ENCODE peak calls at places on chromosomes 7 and 10, in four cellular contexts. One of them, this sample, is unnamed. For H3K36me3, the result is how much of the 10 kb centered on the place peaks cover.

GRCh38 chr7:43954524-43955228 is 28.4 kb downstream of the UBE2D4 start:
- DNase-seq in breast epithelium: no peak
- DNase-seq in HCT116: peak
- DNase-seq in H1: peak
- DNase-seq in this sample: no peak

GRCh38 chr7:157357129-157358040 is 20.6 kb downstream of the DNAJB6 start:
- DNase-seq in breast epithelium: no peak
- DNase-seq in HCT116: no peak
- DNase-seq in H1: no peak
- DNase-seq in this sample: peak

GRCh38 chr10:119251315-119251708 is 43.9 kb downstream of the GRK5 start:
- DNase-seq in breast epithelium: no peak
- DNase-seq in HCT116: no peak
- DNase-seq in H1: no peak
- DNase-seq in this sample: no peak

GRCh38 chr7:142784096-142784495 is 13.3 kb downstream of the PRSS2 start:
- DNase-seq in breast epithelium: no peak
- DNase-seq in HCT116: no peak
- DNase-seq in H1: no peak
- DNase-seq in this sample: no peak

GRCh38 chr7:71221549-71221948 is 89.6 kb downstream of the GALNT17 start:
- DNase-seq in breast epithelium: no peak
- DNase-seq in HCT116: no peak
- DNase-seq in H1: no peak
- DNase-seq in this sample: no peak

GRCh38 chr7:95427123-95427522 is 7.7 kb downstream of the PON2 start:
- DNase-seq in breast epithelium: no peak
- DNase-seq in HCT116: no peak
- DNase-seq in H1: no peak
- DNase-seq in this sample: no peak

GRCh38 chr10:93065675-93066543 is 5.3 kb downstream of the CYP26C1 start:
- DNase-seq in breast epithelium: no peak
- DNase-seq in HCT116: no peak
- DNase-seq in H1: no peak
- DNase-seq in this sample: no peak

GRCh38 chr7:111842489-111842888 is 280.2 kb upstream of the IMMP2L start:
- DNase-seq in breast epithelium: no peak
- DNase-seq in HCT116: no peak
- DNase-seq in H1: no peak
- DNase-seq in this sample: no peak

GRCh38 chr7:157010588-157011332 is at the start of gene MNX1:
- DNase-seq in breast epithelium: no peak
- DNase-seq in HCT116: peak
- DNase-seq in H1: no peak
- DNase-seq in this sample: peak

GRCh38 chr10:58508316-58508715 is 4.4 kb upstream of the BICC1 start:
- DNase-seq in breast epithelium: no peak
- DNase-seq in HCT116: no peak
- DNase-seq in H1: no peak
- DNase-seq in this sample: no peak

GRCh38 chr10:112160834-112161233 is 22.7 kb downstream of the GPAM start:
- DNase-seq in breast epithelium: no peak
- DNase-seq in HCT116: no peak
- DNase-seq in H1: no peak
- DNase-seq in this sample: no peak

GRCh38 chr7:151025924-151026671 is 1.8 kb upstream of the ATG9B start:
- DNase-seq in breast epithelium: no peak
- DNase-seq in HCT116: no peak
- DNase-seq in H1: no peak
- DNase-seq in this sample: no peak

GRCh38 chr10:82238291-82238690 is 363.3 kb downstream of the NRG3 start:
- DNase-seq in breast epithelium: no peak
- DNase-seq in HCT116: no peak
- DNase-seq in H1: no peak
- DNase-seq in this sample: no peak

GRCh38 chr7:130838738-130839137 is 104.7 kb upstream of the KLF14 start:
- DNase-seq in breast epithelium: no peak
- DNase-seq in HCT116: peak
- DNase-seq in H1: no peak
- DNase-seq in this sample: no peak

GRCh38 chr10:60827791-60828488 is 49.7 kb downstream of the CDK1 start:
- DNase-seq in breast epithelium: no peak
- DNase-seq in HCT116: no peak
- DNase-seq in H1: no peak
- DNase-seq in this sample: no peak

GRCh38 chr10:30176182-30176581 is 116.8 kb upstream of the JCAD start:
- DNase-seq in breast epithelium: no peak
- DNase-seq in HCT116: no peak
- DNase-seq in H1: no peak
- DNase-seq in this sample: no peak

GRCh38 chr7:18020138-18020715 is 7.4 kb downstream of the PRPS1L1 start:
- DNase-seq in breast epithelium: no peak
- DNase-seq in HCT116: no peak
- DNase-seq in H1: no peak
- DNase-seq in this sample: no peak

GRCh38 chr10:132856869-132857524 is 71.0 kb upstream of the NKX6-2 start:
- DNase-seq in breast epithelium: peak
- DNase-seq in HCT116: no peak
- DNase-seq in H1: no peak
- DNase-seq in this sample: peak

GRCh38 chr10:73478636-73479035 is 17.2 kb downstream of the PPP3CB start:
- DNase-seq in breast epithelium: no peak
- DNase-seq in HCT116: no peak
- DNase-seq in H1: no peak
- DNase-seq in this sample: no peak

GRCh38 chr7:103573479-103574058 is 127.6 kb upstream of the SLC26A5 start:
- DNase-seq in breast epithelium: no peak
- DNase-seq in HCT116: peak
- DNase-seq in H1: no peak
- DNase-seq in this sample: no peak

GRCh38 chr10:69326692-69327091 is 48.4 kb downstream of the HK1 start:
- DNase-seq in breast epithelium: no peak
- DNase-seq in HCT116: no peak
- DNase-seq in H1: no peak
- DNase-seq in this sample: no peak

GRCh38 chr7:92781117-92781720 is 55.2 kb downstream of the CDK6 start:
- DNase-seq in breast epithelium: no peak
- DNase-seq in HCT116: no peak
- DNase-seq in H1: no peak
- DNase-seq in this sample: no peak

GRCh38 chr7:45888993-45889366 is 692 bp downstream of the IGFBP1 start:
- DNase-seq in breast epithelium: no peak
- DNase-seq in HCT116: no peak
- DNase-seq in H1: no peak
- DNase-seq in this sample: no peak

GRCh38 chr7:45890125-45890901 is 2.0 kb downstream of the IGFBP1 start:
- DNase-seq in breast epithelium: no peak
- DNase-seq in HCT116: no peak
- DNase-seq in H1: no peak
- DNase-seq in this sample: no peak

GRCh38 chr7:45888185-45888992 is at the start of gene IGFBP1:
- DNase-seq in breast epithelium: no peak
- DNase-seq in HCT116: no peak
- DNase-seq in H1: no peak
- DNase-seq in this sample: no peak

GRCh38 chr7:45890902-45891461 is 2.7 kb downstream of the IGFBP1 start:
- DNase-seq in breast epithelium: no peak
- DNase-seq in HCT116: peak
- DNase-seq in H1: no peak
- DNase-seq in this sample: no peak

GRCh38 chr7:45889367-45890067 is 1.2 kb downstream of the IGFBP1 start:
- DNase-seq in breast epithelium: no peak
- DNase-seq in HCT116: no peak
- DNase-seq in H1: no peak
- DNase-seq in this sample: no peak
- TF ChIP-seq POLR2A in breast epithelium: no peak
- TF ChIP-seq POLR2A in HCT116: no peak
- TF ChIP-seq POLR2A in H1: no peak
- TF ChIP-seq POLR2A in this sample: no peak

DNA sequence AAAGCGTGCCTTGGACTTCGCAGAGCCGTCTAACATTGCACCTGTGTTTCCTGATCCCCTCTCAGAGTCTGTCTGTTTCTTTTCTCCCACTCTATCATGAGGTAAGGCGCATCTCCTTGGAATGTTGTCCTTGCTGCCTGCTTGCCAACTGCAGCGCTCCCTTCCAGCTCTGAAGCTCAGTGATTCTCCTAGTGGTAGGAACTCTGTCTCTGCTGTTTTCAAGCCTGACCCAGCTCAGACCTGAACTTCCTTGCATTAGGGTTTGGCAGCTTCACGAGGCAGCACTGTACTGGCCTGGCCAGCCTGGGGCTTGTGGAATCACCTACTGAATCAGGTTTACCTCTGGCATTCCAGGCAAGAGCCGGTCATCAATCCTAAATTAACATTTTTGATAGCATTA is 123.9 kb downstream of the CREB5 start:
- DNase-seq in breast epithelium: no peak
- DNase-seq in HCT116: peak
- DNase-seq in H1: peak
- DNase-seq in this sample: no peak
- TF ChIP-seq CTCF in breast epithelium: peak
- TF ChIP-seq CTCF in HCT116: peak
- TF ChIP-seq CTCF in H1: peak
- TF ChIP-seq CTCF in this sample: no peak

DNA sequence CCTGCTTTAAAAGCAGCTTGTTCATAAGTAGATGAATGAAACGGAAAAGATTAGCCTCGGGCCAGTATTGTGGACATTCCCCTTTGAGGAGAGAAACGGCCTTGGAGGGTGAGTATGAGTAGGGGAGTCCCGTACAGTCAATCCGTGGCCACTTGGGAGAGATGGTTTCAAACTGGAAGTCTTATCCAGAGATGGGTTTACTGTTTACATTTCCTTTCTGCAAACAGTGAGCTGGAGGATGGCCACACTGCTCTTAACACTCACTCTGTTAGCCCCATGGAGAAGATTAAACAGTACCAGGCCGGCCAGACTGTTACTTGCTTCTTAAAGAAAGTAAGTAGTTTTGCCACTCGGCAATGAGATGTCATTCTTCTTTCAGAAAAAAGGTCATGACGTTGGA is 20.3 kb downstream of the CALHM2 start:
- DNase-seq in breast epithelium: no peak
- DNase-seq in HCT116: no peak
- DNase-seq in H1: no peak
- DNase-seq in this sample: no peak
- H3K36me3 ChIP-seq in breast epithelium: under half
- H3K36me3 ChIP-seq in HCT116: half or more
- H3K36me3 ChIP-seq in H1: under half
- H3K36me3 ChIP-seq in this sample: half or more

DNA sequence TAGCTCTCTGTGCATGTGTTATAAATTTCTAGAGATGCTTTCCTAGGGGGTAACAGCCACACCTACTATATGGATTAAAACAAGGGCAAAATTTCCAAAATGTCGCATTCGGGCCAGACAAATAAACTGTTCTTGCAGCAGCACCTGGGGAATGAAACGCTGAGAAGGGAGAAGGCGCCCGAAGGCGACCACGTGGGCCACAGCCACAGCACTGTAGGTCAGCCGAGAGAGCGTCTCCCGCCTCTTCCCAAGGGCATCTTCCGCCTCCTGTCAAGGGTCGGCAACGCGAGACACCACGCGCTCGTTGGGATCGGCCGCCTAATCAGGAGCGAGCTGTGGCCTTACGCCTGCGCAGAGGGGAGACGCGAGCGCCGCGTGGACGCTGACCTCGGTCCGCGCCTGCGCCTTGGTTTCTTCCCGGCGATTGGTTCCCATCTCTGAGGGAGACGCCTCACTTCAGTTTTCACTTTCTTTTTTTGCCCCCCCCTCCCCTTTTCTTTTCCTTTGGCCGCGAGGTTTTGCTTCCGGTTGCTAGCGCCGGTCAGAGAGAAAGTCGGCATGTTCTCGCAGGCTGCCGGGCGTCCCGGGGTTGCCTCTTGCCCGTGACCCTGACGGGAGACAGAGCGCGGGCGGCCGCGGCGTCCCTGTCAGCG is at the start of gene TASOR2:
- DNase-seq in breast epithelium: peak
- DNase-seq in HCT116: peak
- DNase-seq in H1: peak
- DNase-seq in this sample: peak
- TF ChIP-seq POLR2A in breast epithelium: no peak
- TF ChIP-seq POLR2A in HCT116: peak
- TF ChIP-seq POLR2A in H1: no peak
- TF ChIP-seq POLR2A in this sample: peak

This sample was measured in upper lobe of left lung.